ENCODE peak calls at places on chromosomes 1 and 21, in six cellular contexts. H is adrenal gland, V is sigmoid colon, Z is AG10803, T is right atrium auricular region, G is heart right ventricle. M is an unnamed sample.

GRCh38 chr1:231938211-231938610 is 311.6 kb downstream of the DISC1 start:
- DNase-seq in H (no peak), V (no peak), Z (no peak), T (no peak), G (no peak), M (no peak)

GRCh38 chr1:243407284-243408018 is 151.6 kb downstream of the SDCCAG8 start:
- DNase-seq in H (no peak), V (no peak), Z (peak; percentile 60), T (no peak), G (no peak), M (no peak)

GRCh38 chr1:21916447-21917240 is 20.5 kb downstream of the HSPG2 start:
- DNase-seq in H (no peak), V (no peak), Z (no peak), T (no peak), G (no peak), M (no peak)

GRCh38 chr1:226653311-226653921 is 85.7 kb downstream of the ITPKB start:
- DNase-seq in H (no peak), V (no peak), Z (no peak), T (no peak), G (no peak), M (no peak)

GRCh38 chr1:164628758-164629157 is 69.8 kb downstream of the PBX1 start:
- DNase-seq in H (no peak), V (no peak), Z (no peak), T (no peak), G (no peak), M (no peak)

GRCh38 chr1:61853545-61853944 is 111.3 kb downstream of the PATJ start:
- DNase-seq in H (no peak), V (no peak), Z (peak; percentile 29), T (no peak), G (no peak), M (no peak)

GRCh38 chr1:205084360-205084759 is at the start of gene TMEM81:
- DNase-seq in H (no peak), V (no peak), Z (no peak), T (no peak), G (no peak), M (no peak)

GRCh38 chr1:215606564-215607168 is 39.6 kb downstream of the KCTD3 start:
- DNase-seq in H (no peak), V (no peak), Z (peak; percentile 20), T (no peak), G (no peak), M (no peak)

GRCh38 chr1:220874201-220874655 is 5.0 kb upstream of the HLX start:
- DNase-seq in H (peak; percentile 31), V (no peak), Z (peak; percentile 71), T (no peak), G (peak; percentile 21), M (peak; percentile 89)

GRCh38 chr1:233005703-233006102 is 55.3 kb downstream of the NTPCR start:
- DNase-seq in H (no peak), V (no peak), Z (peak; percentile 42), T (no peak), G (no peak), M (no peak)

GRCh38 chr1:60981357-60981756 is 101.0 kb upstream of the NFIA start:
- DNase-seq in H (no peak), V (no peak), Z (no peak), T (no peak), G (no peak), M (no peak)

GRCh38 chr1:14261395-14261794 is 337.1 kb upstream of the KAZN start:
- DNase-seq in H (no peak), V (no peak), Z (no peak), T (no peak), G (no peak), M (no peak)

GRCh38 chr1:99137546-99138206 is 126.6 kb upstream of the PLPPR4 start:
- DNase-seq in H (no peak), V (no peak), Z (no peak), T (no peak), G (no peak), M (no peak)

GRCh38 chr21:46285761-46286667 is at the start of gene YBEY:
- DNase-seq in H (peak; percentile 88), V (peak; percentile 94), Z (peak; percentile 91), T (peak; percentile 81), G (peak; percentile 91), M (no peak)

GRCh38 chr21:29293495-29293894 is 5.2 kb upstream of the BACH1 start:
- DNase-seq in H (no peak), V (no peak), Z (no peak), T (no peak), G (no peak), M (no peak)

GRCh38 chr1:26072305-26072704 is 4.9 kb upstream of the TRIM63 start:
- DNase-seq in H (peak; percentile 66), V (no peak), Z (no peak), T (no peak), G (peak; percentile 61), M (no peak)

GRCh38 chr1:203528098-203528497 is 34.1 kb downstream of the OPTC start:
- DNase-seq in H (no peak), V (no peak), Z (no peak), T (no peak), G (no peak), M (no peak)

GRCh38 chr1:26786437-26787380 is 1.0 kb upstream of the PIGV start:
- DNase-seq in H (peak; percentile 72), V (peak; percentile 90), Z (peak; percentile 88), T (peak; percentile 81), G (peak; percentile 67), M (no peak)

GRCh38 chr1:229848762-229849677 is 218.0 kb upstream of the GALNT2 start:
- DNase-seq in H (no peak), V (no peak), Z (peak; percentile 18), T (no peak), G (no peak), M (no peak)

GRCh38 chr21:28731700-28732321 is 260.9 kb downstream of the LTN1 start:
- DNase-seq in H (no peak), V (no peak), Z (no peak), T (no peak), G (no peak), M (no peak)

DNA sequence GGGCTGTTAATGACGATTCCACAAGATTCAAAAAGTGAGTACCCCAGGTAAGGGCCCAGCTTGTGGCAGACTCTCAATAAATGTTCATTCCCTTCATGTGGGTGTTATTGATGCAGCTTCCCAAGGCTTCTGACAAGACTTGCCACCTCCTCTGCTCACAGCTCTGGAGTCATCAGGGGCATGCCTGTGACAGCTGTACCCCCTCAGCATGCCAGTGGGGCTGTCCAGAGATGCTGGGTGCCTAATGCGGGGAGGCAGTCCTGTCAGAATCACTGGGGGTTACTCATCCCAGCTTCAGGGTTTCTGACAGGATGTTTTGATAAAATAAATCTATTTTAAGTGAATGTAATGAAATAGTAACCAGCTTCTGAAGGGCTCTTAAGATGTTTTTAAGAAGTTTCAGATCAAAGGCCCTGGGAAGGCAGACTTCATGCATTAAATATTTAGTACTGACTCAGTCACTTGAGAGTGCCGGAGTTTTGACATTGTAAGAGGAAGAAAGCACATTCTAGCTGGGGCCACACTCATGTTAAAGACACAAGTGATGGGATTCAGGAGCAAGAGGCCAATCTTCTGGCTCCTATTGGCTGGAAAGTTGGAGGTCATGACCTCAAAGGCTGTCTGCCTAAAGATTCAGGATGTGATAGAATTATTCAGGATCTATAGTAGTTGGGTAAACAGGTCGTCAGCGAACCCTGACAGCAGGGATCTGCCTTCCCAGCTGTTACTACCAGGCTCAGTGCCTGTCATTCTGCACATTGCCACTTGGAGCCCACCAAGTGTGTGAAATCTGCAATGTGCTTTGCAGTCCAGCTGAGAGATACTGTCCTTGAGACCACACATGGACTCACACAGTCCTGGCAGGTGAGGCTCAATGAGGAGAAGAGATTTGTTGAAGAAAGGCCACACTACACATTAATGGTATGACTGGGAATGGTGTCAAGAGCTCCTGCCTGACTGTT is 239.6 kb upstream of the BEND5 start:
- DNase-seq in H (no peak), V (no peak), Z (peak; percentile 31), T (no peak), G (no peak), M (no peak)
- TF ChIP-seq CTCF in H (no peak), V (no peak), Z (peak; percentile 11), T (no peak), G (no peak), M (no peak)

GRCh38 chr1:35642472-35642955 is 1.2 kb upstream of the PSMB2 start:
- DNase-seq in H (no peak), V (no peak), Z (no peak), T (no peak), G (no peak), M (no peak)
- TF ChIP-seq CTCF in H (no peak), V (no peak), Z (no peak), T (no peak), G (no peak), M (no peak)

DNA sequence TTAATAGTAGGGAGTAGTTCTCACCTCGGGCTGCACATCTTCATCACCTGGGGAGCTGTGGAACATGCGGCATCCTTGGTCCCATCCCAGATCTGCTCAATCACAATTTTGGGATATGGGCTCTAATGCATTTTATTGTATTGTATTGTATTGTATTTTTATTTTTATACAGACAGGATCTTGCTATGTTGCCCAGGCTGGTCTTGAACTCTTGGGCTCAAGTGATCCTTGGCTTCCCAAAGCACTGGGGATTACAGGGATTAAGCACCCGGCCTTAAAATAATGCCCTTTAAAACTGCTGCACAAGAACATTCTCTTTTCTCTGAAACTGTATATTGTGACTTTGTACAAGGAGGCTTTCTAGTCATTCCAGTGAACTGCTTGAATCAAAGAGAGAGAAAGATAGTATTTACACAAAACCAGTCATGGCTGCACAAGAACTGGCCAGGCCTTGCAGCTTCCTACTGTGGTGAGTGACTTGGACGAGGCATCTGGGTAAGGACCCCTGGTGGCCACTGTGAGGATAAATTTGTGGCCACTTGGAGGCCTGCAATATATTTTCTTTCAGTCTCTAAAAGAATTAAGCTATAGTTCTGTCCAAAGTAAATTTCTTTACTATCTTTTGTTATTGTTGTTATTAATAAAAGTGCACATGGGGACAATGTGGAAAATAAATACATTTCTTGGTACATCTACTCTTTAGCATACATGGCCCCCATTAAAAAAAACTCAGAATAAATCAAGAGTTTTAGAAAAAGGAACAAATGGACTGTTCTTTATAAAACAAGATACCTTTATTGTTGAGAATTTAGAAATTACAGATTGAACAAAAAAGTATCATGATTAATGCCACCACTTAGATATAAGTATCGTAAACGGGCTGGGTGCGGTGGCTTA is 48.0 kb downstream of the TBCE start:
- DNase-seq in H (peak; percentile 63), V (peak; percentile 78), Z (peak; percentile 83), T (peak; percentile 68), G (peak; percentile 37), M (no peak)
- TF ChIP-seq CTCF in H (peak; percentile 75), V (peak; percentile 76), Z (peak; percentile 82), T (peak; percentile 56), G (peak; percentile 79), M (peak; percentile 67)

DNA sequence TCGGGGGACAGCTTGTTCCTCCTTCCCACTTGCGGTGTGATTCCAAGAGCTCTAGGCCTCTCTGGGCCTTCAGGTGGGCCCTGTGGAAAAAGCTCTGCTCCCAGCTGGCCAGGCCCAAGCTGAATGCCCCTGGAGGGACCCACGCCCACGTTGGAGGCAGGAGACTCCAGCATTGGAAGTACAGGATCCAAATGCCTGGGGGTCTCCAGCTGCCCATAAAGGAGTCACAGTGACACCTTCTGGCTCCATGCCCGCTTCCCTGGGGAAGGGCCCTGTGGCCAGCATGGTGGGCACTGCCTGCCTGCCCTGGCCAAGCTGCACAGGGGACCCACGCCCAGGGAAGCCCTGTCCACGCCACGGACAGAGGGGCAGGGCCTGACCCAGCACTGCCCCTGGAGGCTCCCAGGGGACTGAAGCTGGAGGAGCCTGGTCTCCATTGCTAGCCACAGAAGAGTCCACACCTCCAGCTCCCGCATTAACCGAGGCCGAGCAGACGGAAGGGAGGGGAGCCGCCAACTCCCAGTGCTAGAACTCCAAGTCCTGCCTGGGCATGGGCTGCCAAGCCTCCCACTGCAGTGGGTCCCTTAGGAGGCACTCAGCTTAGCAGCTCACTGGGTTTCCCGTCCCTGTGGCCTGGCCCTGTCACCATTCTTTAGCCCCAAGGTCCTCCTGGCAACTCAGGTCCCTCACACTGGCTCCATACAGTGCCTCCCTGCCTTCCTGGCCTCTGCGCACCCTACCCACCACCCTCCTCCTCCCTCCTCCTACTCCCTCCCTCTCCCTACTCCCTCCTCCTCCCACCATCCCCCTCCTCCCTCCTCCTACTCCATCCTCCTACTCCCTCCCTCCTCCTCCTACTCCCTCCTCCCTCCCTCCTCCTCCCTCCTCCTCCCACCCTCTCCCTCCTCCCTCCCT is 41.9 kb downstream of the WNT9A start:
- DNase-seq in H (no peak), V (no peak), Z (no peak), T (no peak), G (peak; percentile 10), M (no peak)
- TF ChIP-seq CTCF in H (no peak), V (no peak), Z (no peak), T (no peak), G (no peak), M (no peak)